ENCODE peak calls at places on chromosomes 3 and 15, in ten cellular contexts. V is LoVo; J is thyroid gland; E is nephron progenitor cell; P is NCI-H460; L is activated CD4-positive, alpha-beta memory T cell treated with anti-CD3 and anti-CD28 coated beads for 36 hours; Z is fibroblast of the conjunctiva; D is occipital lobe; G is renal cortical epithelial cell; A is C1 segment of cervical spinal cord. X is an unnamed sample.

GRCh38 chr15:98853593-98854420 is 153.8 kb downstream of the PGPEP1L start:
- DNase-seq in V (no peak), J (no peak), E (peak), P (no peak), L (no peak), Z (no peak), D (no peak), G (no peak), A (no peak), X (no peak)

GRCh38 chr3:43998374-43998840 is 243.3 kb upstream of the TOPAZ1 start:
- DNase-seq in V (no peak), J (no peak), E (peak), P (no peak), L (no peak), Z (no peak), D (no peak), G (no peak), A (no peak), X (no peak)

GRCh38 chr15:89806565-89807550 is 7.8 kb downstream of the ANPEP start:
- DNase-seq in V (no peak), J (no peak), E (peak), P (no peak), L (no peak), Z (no peak), D (no peak), G (no peak), A (no peak), X (no peak)

GRCh38 chr3:107604057-107604802 is 81.5 kb downstream of the BBX start:
- DNase-seq in V (no peak), J (no peak), E (no peak), P (no peak), L (no peak), Z (peak), D (no peak), G (peak), A (no peak), X (no peak)

GRCh38 chr15:93265046-93265658 is 176.1 kb upstream of the RGMA start:
- DNase-seq in V (peak), J (no peak), E (no peak), P (no peak), L (no peak), Z (no peak), D (no peak), G (no peak), A (no peak), X (no peak)

GRCh38 chr3:123406598-123406997 is 42.3 kb downstream of the ADCY5 start:
- DNase-seq in V (no peak), J (peak), E (no peak), P (no peak), L (no peak), Z (no peak), D (no peak), G (peak), A (no peak), X (no peak)

GRCh38 chr3:177665122-177665808 is 468.0 kb upstream of the TBL1XR1 start:
- DNase-seq in V (peak), J (no peak), E (no peak), P (no peak), L (no peak), Z (no peak), D (no peak), G (peak), A (no peak), X (no peak)

GRCh38 chr15:80211976-80212375 is 40.0 kb downstream of the CTXND1 start:
- DNase-seq in V (no peak), J (no peak), E (no peak), P (no peak), L (no peak), Z (no peak), D (no peak), G (peak), A (no peak), X (no peak)

GRCh38 chr3:14884665-14885064 is 62.7 kb upstream of the NR2C2 start:
- DNase-seq in V (no peak), J (no peak), E (no peak), P (no peak), L (peak), Z (no peak), D (no peak), G (no peak), A (no peak), X (no peak)

GRCh38 chr3:140927279-140927678 is 14.4 kb upstream of the SLC25A36 start:
- DNase-seq in V (no peak), J (no peak), E (no peak), P (no peak), L (no peak), Z (no peak), D (no peak), G (no peak), A (no peak), X (no peak)

GRCh38 chr15:37015025-37015424 is 85.3 kb downstream of the MEIS2 start:
- DNase-seq in V (no peak), J (no peak), E (no peak), P (no peak), L (no peak), Z (no peak), D (peak), G (peak), A (no peak), X (no peak)

GRCh38 chr3:24953060-24953771 is 458.6 kb upstream of the THRB start:
- DNase-seq in V (no peak), J (no peak), E (no peak), P (no peak), L (no peak), Z (no peak), D (no peak), G (no peak), A (no peak), X (no peak)

GRCh38 chr3:55989351-55989750 is 478.9 kb downstream of the ERC2 start:
- DNase-seq in V (no peak), J (no peak), E (no peak), P (no peak), L (no peak), Z (no peak), D (no peak), G (no peak), A (no peak), X (no peak)

GRCh38 chr3:134189848-134190247 is 60.8 kb downstream of the RYK start:
- DNase-seq in V (no peak), J (no peak), E (no peak), P (no peak), L (no peak), Z (no peak), D (no peak), G (no peak), A (no peak), X (no peak)

GRCh38 chr15:70517194-70517590 is 246.2 kb downstream of the UACA start:
- DNase-seq in V (no peak), J (peak), E (no peak), P (no peak), L (no peak), Z (no peak), D (no peak), G (peak), A (no peak), X (no peak)

GRCh38 chr15:49664706-49665105 is 43.9 kb downstream of the DTWD1 start:
- DNase-seq in V (no peak), J (no peak), E (no peak), P (no peak), L (no peak), Z (no peak), D (no peak), G (no peak), A (no peak), X (no peak)